ENCODE peak calls at places on chromosomes 2 and 18, in six cellular contexts. U, P, N, C, S and B are unnamed samples.
A peak's percentile ranks its signal among the peaks of the same experiment; 100 is the strongest.

GRCh38 chr18:48953096-48953706 is 2.4 kb upstream of the SMAD7 start:
- DNase-seq in S (no peak), C (no peak), P (no peak), N (no peak), U (no peak), B (no peak)

GRCh38 chr2:47227532-47228166 is 72.5 kb upstream of the STPG4 start:
- DNase-seq in S (no peak), P (no peak), C (no peak), N (no peak), U (no peak), B (no peak)

GRCh38 chr2:225999692-226000091 is 600.2 kb downstream of the NYAP2 start:
- DNase-seq in C (no peak), P (no peak), S (no peak), N (no peak), U (no peak), B (no peak)

GRCh38 chr2:191020742-191021381 is 6.9 kb upstream of the STAT1 start:
- DNase-seq in U (no peak), P (no peak), C (no peak), S (no peak), N (peak; percentile 71), B (no peak)

GRCh38 chr2:128734521-128735295 is 416.0 kb upstream of the HS6ST1 start:
- DNase-seq in N (no peak), U (peak; percentile 61), S (no peak), C (no peak), P (peak; percentile 52), B (no peak)

GRCh38 chr2:129067070-129067469 is 748.4 kb upstream of the HS6ST1 start:
- DNase-seq in U (no peak), S (no peak), C (no peak), P (no peak), N (no peak), B (no peak)

GRCh38 chr2:116153729-116154128 is 1660.8 kb upstream of the DDX18 start:
- DNase-seq in P (no peak), S (no peak), N (no peak), C (no peak), U (no peak), B (no peak)

GRCh38 chr18:56330381-56331115 is 307.8 kb downstream of the TXNL1 start:
- DNase-seq in S (no peak), P (no peak), C (no peak), N (no peak), U (no peak), B (no peak)

GRCh38 chr2:122167561-122167960 is 412.1 kb downstream of the TSN start:
- DNase-seq in U (no peak), C (no peak), N (no peak), S (no peak), P (no peak), B (no peak)

GRCh38 chr2:43074052-43074451 is 152.4 kb downstream of the ZFP36L2 start:
- DNase-seq in N (no peak), P (no peak), S (no peak), C (no peak), U (no peak), B (no peak)

GRCh38 chr2:9287400-9288059 is 80.9 kb downstream of the ASAP2 start:
- DNase-seq in S (no peak), P (no peak), N (peak; percentile 62), C (no peak), U (no peak), B (no peak)

GRCh38 chr18:70290482-70291294 is 1.8 kb downstream of the SOCS6 start:
- DNase-seq in C (no peak), U (no peak), N (no peak), S (no peak), P (no peak), B (no peak)

DNA sequence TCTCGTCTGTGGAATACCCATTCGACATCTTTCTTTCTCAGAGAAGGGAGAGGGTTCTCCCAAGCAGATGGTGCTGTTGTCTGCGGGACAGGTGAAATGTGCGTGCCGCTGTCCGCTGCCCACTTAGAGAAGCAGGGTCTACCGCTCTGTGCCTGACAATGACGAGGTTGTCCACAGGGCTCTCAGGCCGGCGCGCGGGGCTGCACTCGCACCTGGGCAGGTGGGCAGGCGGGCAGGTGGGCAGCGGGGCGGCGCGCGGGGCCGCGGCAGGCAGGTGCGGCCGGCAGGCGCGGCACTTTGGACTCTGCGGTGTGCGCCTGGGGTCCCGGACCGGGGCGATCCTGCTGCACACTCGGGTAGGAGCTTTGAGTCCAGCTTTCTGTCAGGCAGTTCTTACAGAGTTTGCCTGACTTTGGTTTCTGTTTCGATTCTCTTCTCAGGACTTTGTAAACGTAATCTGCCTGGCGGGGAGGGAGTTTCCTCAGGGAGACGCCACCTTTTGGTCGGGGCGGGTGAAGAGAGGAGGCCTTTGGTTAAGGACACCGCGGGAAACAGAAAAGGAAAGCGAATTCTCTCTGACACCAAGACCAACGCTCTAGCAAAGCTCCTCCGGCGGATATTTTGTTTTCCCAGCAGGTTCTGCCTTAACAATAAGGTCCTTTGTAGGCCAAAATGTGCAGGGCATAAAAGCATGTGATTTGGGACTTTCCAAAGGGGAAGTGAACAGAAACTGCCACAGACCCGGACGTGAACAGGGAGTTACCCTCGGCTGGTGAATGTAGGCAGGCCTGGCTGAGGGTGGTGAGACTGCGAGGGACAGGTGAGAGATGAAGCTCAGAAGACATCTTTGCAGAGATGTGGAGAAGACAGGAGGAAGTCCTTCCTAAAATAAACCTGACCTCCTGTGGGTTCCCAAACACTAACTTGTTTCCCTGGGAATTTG is at the start of gene IFIH1:
- DNase-seq in C (peak; percentile 18), P (peak; percentile 70), S (no peak), N (peak; percentile 91), U (peak; percentile 89), B (peak; percentile 94)
- TF ChIP-seq CREB1 in C (no peak), P (no peak), S (peak; percentile 20), N (peak; percentile 59), U (no peak), B (peak; percentile 73)

GRCh38 chr18:34385306-34385705 is 160.6 kb upstream of the NOL4 start:
- DNase-seq in S (no peak), P (no peak), C (no peak), U (no peak), N (no peak), B (no peak)

GRCh38 chr18:34386803-34387202 is 162.1 kb upstream of the NOL4 start:
- DNase-seq in S (no peak), C (no peak), U (no peak), N (no peak), P (no peak), B (no peak)
- TF ChIP-seq CREB1 in S (no peak), C (no peak), U (no peak), N (no peak), P (no peak), B (no peak)

GRCh38 chr2:148525130-148525529 is 119.4 kb upstream of the EPC2 start:
- DNase-seq in C (no peak), P (no peak), N (no peak), S (no peak), U (no peak), B (no peak)

GRCh38 chr2:148523315-148523714 is 121.2 kb upstream of the EPC2 start:
- DNase-seq in N (no peak), C (no peak), U (peak; percentile 56), S (no peak), P (no peak), B (no peak)

GRCh38 chr2:148526509-148527346 is 117.8 kb upstream of the EPC2 start:
- DNase-seq in U (no peak), N (no peak), P (no peak), S (no peak), C (no peak), B (no peak)

GRCh38 chr2:148527488-148528340 is 116.8 kb upstream of the EPC2 start:
- DNase-seq in P (no peak), U (no peak), N (no peak), C (no peak), S (no peak), B (no peak)

DNA sequence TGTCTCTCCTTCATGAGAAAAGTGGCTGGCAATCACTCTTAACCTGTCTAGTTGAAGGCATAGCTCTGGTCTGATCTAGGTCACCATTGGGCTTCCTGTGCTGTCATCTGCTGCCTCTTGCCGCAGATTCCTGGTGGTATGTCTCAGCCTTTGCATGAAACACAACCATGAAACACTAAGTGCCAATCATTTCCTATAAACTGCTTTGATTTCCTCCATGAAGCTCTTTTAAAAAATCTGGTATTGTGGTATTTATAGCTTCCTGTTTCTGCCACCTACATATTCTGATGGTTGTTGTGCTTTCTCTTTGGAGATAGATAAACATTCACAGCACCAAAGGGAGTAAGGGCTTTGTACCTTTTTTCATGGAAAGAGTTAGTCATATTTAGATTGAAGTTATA is 120.0 kb upstream of the EPC2 start:
- DNase-seq in C (no peak), U (no peak), P (no peak), N (no peak), S (no peak), B (no peak)
- TF ChIP-seq CREB1 in C (no peak), U (no peak), P (no peak), N (no peak), S (no peak), B (no peak)

GRCh38 chr2:239250216-239251071 is 150.4 kb downstream of the HDAC4 start:
- DNase-seq in S (no peak), N (no peak), C (no peak), U (no peak), P (no peak), B (no peak)
- TF ChIP-seq CREB1 in S (no peak), N (no peak), C (no peak), U (no peak), P (no peak), B (no peak)

GRCh38 chr2:192151848-192152247 is 42.9 kb downstream of the TMEFF2 start:
- DNase-seq in P (no peak), C (no peak), S (no peak), N (no peak), U (no peak), B (no peak)
- TF ChIP-seq CREB1 in P (no peak), C (no peak), S (no peak), N (no peak), U (no peak), B (no peak)

DNA sequence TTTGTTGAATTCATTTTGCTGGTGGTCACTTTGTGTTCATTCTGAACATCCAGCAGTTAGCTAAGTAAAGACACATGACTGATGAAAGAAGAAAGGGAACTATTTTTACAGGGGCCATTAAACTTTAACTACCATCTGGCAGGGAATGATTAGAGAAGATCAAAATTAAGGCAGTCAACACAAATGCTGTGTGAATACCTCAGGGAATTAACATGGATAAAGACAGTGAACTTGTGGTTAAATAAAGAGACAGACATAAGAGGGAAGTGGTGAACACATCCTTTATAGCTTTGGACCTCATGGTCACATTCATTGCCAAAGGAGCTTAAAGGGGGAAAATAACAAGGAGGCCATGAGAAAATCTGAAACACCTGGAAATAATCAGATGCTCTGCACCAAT is 52.6 kb upstream of the ATP5MC3 start:
- DNase-seq in P (no peak), C (no peak), S (no peak), N (no peak), U (no peak), B (no peak)
- TF ChIP-seq CREB1 in P (no peak), C (no peak), S (no peak), N (no peak), U (no peak), B (no peak)